ENCODE peak calls at places on chromosomes 1 and 21, in five cellular contexts. One of them, this sample, is unnamed.

GRCh38 chr1:197868751-197869501 is 33.5 kb upstream of the C1orf53 start:
- DNase-seq in endothelial cell: peak
- DNase-seq in fibroblast of villous mesenchyme: peak
- DNase-seq in heart left ventricle: no peak
- DNase-seq in fibroblast of mammary gland: peak
- DNase-seq in this sample: peak

GRCh38 chr1:221392453-221392852 is 349.4 kb downstream of the DUSP10 start:
- DNase-seq in endothelial cell: no peak
- DNase-seq in fibroblast of villous mesenchyme: peak
- DNase-seq in heart left ventricle: no peak
- DNase-seq in fibroblast of mammary gland: peak
- DNase-seq in this sample: no peak

GRCh38 chr1:202165267-202165941 is 5.0 kb upstream of the PTPN7 start:
- DNase-seq in endothelial cell: no peak
- DNase-seq in fibroblast of villous mesenchyme: no peak
- DNase-seq in heart left ventricle: no peak
- DNase-seq in fibroblast of mammary gland: no peak
- DNase-seq in this sample: no peak

GRCh38 chr1:29245876-29246275 is 9.6 kb downstream of the PTPRU start:
- DNase-seq in endothelial cell: no peak
- DNase-seq in fibroblast of villous mesenchyme: peak
- DNase-seq in heart left ventricle: no peak
- DNase-seq in fibroblast of mammary gland: peak
- DNase-seq in this sample: no peak

GRCh38 chr1:26188477-26188876 is 1.9 kb upstream of the CATSPER4 start:
- DNase-seq in endothelial cell: no peak
- DNase-seq in fibroblast of villous mesenchyme: no peak
- DNase-seq in heart left ventricle: no peak
- DNase-seq in fibroblast of mammary gland: no peak
- DNase-seq in this sample: no peak

GRCh38 chr1:81498370-81499184 is 302.2 kb upstream of the ADGRL2 start:
- DNase-seq in endothelial cell: no peak
- DNase-seq in fibroblast of villous mesenchyme: no peak
- DNase-seq in heart left ventricle: no peak
- DNase-seq in fibroblast of mammary gland: no peak
- DNase-seq in this sample: no peak

GRCh38 chr1:229031491-229032341 is 239.2 kb upstream of the RAB4A start:
- DNase-seq in endothelial cell: no peak
- DNase-seq in fibroblast of villous mesenchyme: no peak
- DNase-seq in heart left ventricle: no peak
- DNase-seq in fibroblast of mammary gland: no peak
- DNase-seq in this sample: no peak

GRCh38 chr1:226457307-226457712 is 49.4 kb upstream of the PARP1 start:
- DNase-seq in endothelial cell: peak
- DNase-seq in fibroblast of villous mesenchyme: no peak
- DNase-seq in heart left ventricle: no peak
- DNase-seq in fibroblast of mammary gland: peak
- DNase-seq in this sample: no peak

GRCh38 chr1:186308264-186309060 is 66.6 kb downstream of the TPR start:
- DNase-seq in endothelial cell: no peak
- DNase-seq in fibroblast of villous mesenchyme: no peak
- DNase-seq in heart left ventricle: no peak
- DNase-seq in fibroblast of mammary gland: no peak
- DNase-seq in this sample: no peak

GRCh38 chr21:42532466-42533181 is 19.0 kb downstream of the SLC37A1 start:
- DNase-seq in endothelial cell: no peak
- DNase-seq in fibroblast of villous mesenchyme: peak
- DNase-seq in heart left ventricle: peak
- DNase-seq in fibroblast of mammary gland: no peak
- DNase-seq in this sample: no peak

GRCh38 chr1:118564961-118565360 is 379.9 kb upstream of the SPAG17 start:
- DNase-seq in endothelial cell: no peak
- DNase-seq in fibroblast of villous mesenchyme: no peak
- DNase-seq in heart left ventricle: no peak
- DNase-seq in fibroblast of mammary gland: no peak
- DNase-seq in this sample: no peak

GRCh38 chr1:113036639-113037321 is 36.2 kb upstream of the LRIG2 start:
- DNase-seq in endothelial cell: no peak
- DNase-seq in fibroblast of villous mesenchyme: no peak
- DNase-seq in heart left ventricle: no peak
- DNase-seq in fibroblast of mammary gland: peak
- DNase-seq in this sample: no peak

GRCh38 chr1:246800800-246801199 is 76.6 kb downstream of the SCCPDH start:
- DNase-seq in endothelial cell: no peak
- DNase-seq in fibroblast of villous mesenchyme: no peak
- DNase-seq in heart left ventricle: no peak
- DNase-seq in fibroblast of mammary gland: no peak
- DNase-seq in this sample: no peak

GRCh38 chr1:216523449-216524190 is 100.4 kb upstream of the USH2A start:
- DNase-seq in endothelial cell: no peak
- DNase-seq in fibroblast of villous mesenchyme: peak
- DNase-seq in heart left ventricle: no peak
- DNase-seq in fibroblast of mammary gland: peak
- DNase-seq in this sample: no peak

GRCh38 chr1:171788696-171789095 is 7.2 kb downstream of the METTL13 start:
- DNase-seq in endothelial cell: no peak
- DNase-seq in fibroblast of villous mesenchyme: peak
- DNase-seq in heart left ventricle: no peak
- DNase-seq in fibroblast of mammary gland: peak
- DNase-seq in this sample: no peak

GRCh38 chr1:22749919-22750670 is 39.5 kb downstream of the EPHB2 start:
- DNase-seq in endothelial cell: no peak
- DNase-seq in fibroblast of villous mesenchyme: peak
- DNase-seq in heart left ventricle: no peak
- DNase-seq in fibroblast of mammary gland: peak
- DNase-seq in this sample: no peak

GRCh38 chr1:183632087-183632486 is 3.5 kb downstream of the ARPC5 start:
- DNase-seq in endothelial cell: no peak
- DNase-seq in fibroblast of villous mesenchyme: peak
- DNase-seq in heart left ventricle: no peak
- DNase-seq in fibroblast of mammary gland: peak
- DNase-seq in this sample: no peak

DNA sequence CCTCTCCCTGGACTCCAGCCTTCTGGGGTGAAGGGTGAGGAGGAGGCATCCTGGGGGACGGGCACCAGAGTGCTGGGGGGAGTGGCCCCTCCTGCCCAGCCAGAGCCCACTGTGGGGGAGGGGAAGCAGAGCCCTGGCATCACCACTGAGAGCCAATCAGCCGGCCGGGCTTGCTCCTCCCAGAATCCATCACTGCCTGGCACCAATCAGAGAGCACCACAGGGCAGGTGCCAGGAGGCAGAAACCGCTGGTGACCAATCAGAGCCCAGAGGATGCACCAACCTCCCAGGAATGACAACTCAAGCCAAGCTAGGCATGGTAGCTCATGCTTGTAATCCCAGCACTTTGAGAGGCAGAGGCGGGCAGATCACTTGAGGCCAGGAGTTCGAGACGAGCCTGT is 27.9 kb downstream of the CASZ1 start:
- DNase-seq in endothelial cell: no peak
- DNase-seq in fibroblast of villous mesenchyme: no peak
- DNase-seq in heart left ventricle: peak
- DNase-seq in fibroblast of mammary gland: no peak
- DNase-seq in this sample: no peak
- TF ChIP-seq CTCF in endothelial cell: no peak
- TF ChIP-seq CTCF in fibroblast of villous mesenchyme: no peak
- TF ChIP-seq CTCF in heart left ventricle: no peak
- TF ChIP-seq CTCF in fibroblast of mammary gland: no peak
- TF ChIP-seq CTCF in this sample: no peak

GRCh38 chr21:32921632-32922230 is 104.0 kb upstream of the OLIG2 start:
- DNase-seq in endothelial cell: peak
- DNase-seq in fibroblast of villous mesenchyme: no peak
- DNase-seq in heart left ventricle: no peak
- DNase-seq in fibroblast of mammary gland: peak
- DNase-seq in this sample: peak
- TF ChIP-seq CTCF in endothelial cell: peak
- TF ChIP-seq CTCF in fibroblast of villous mesenchyme: peak
- TF ChIP-seq CTCF in heart left ventricle: no peak
- TF ChIP-seq CTCF in fibroblast of mammary gland: peak
- TF ChIP-seq CTCF in this sample: peak

GRCh38 chr1:115717541-115717940 is 51.0 kb downstream of the CASQ2 start:
- DNase-seq in endothelial cell: peak
- DNase-seq in fibroblast of villous mesenchyme: peak
- DNase-seq in heart left ventricle: no peak
- DNase-seq in fibroblast of mammary gland: peak
- DNase-seq in this sample: peak
- TF ChIP-seq CTCF in endothelial cell: peak
- TF ChIP-seq CTCF in fibroblast of villous mesenchyme: peak
- TF ChIP-seq CTCF in heart left ventricle: peak
- TF ChIP-seq CTCF in fibroblast of mammary gland: peak
- TF ChIP-seq CTCF in this sample: peak

GRCh38 chr1:156123356-156124196 is 9.1 kb downstream of the LMNA start:
- DNase-seq in endothelial cell: peak
- DNase-seq in fibroblast of villous mesenchyme: peak
- DNase-seq in heart left ventricle: peak
- DNase-seq in fibroblast of mammary gland: peak
- DNase-seq in this sample: no peak
- TF ChIP-seq CTCF in endothelial cell: peak
- TF ChIP-seq CTCF in fibroblast of villous mesenchyme: peak
- TF ChIP-seq CTCF in heart left ventricle: peak
- TF ChIP-seq CTCF in fibroblast of mammary gland: peak
- TF ChIP-seq CTCF in this sample: no peak

GRCh38 chr21:23455676-23456075 is 2151.6 kb downstream of the MRPL39 start:
- DNase-seq in endothelial cell: no peak
- DNase-seq in fibroblast of villous mesenchyme: no peak
- DNase-seq in heart left ventricle: no peak
- DNase-seq in fibroblast of mammary gland: no peak
- DNase-seq in this sample: no peak

GRCh38 chr21:23452384-23453083 is 2154.7 kb downstream of the MRPL39 start:
- DNase-seq in endothelial cell: peak
- DNase-seq in fibroblast of villous mesenchyme: no peak
- DNase-seq in heart left ventricle: no peak
- DNase-seq in fibroblast of mammary gland: no peak
- DNase-seq in this sample: peak
- TF ChIP-seq CTCF in endothelial cell: no peak
- TF ChIP-seq CTCF in fibroblast of villous mesenchyme: no peak
- TF ChIP-seq CTCF in heart left ventricle: no peak
- TF ChIP-seq CTCF in fibroblast of mammary gland: no peak
- TF ChIP-seq CTCF in this sample: peak

This sample was measured in nephron progenitor cell.